ENCODE peak calls at places on chromosome 5, in nine cellular contexts. K is PC-3, B is GM12865, I is tibial artery, Y is neural crest cell, J is cardiac muscle cell, L is heart left ventricle, W is fibroblast of lung, H is WTC11. E is an unnamed sample.

GRCh38 chr5:139205144-139205543 is 7.0 kb upstream of the SIL1 start:
- DNase-seq in J (no peak), I (no peak), B (no peak), H (no peak), K (no peak), W (no peak), L (no peak), Y (no peak), E (no peak)

GRCh38 chr5:79507251-79508205 is 6.4 kb downstream of the HOMER1 start:
- DNase-seq in K (no peak), B (no peak), J (no peak), I (no peak), H (no peak), L (no peak), Y (no peak), W (no peak), E (no peak)

GRCh38 chr5:178304761-178305645 is 72.4 kb upstream of the PHYKPL start:
- DNase-seq in W (no peak), Y (no peak), I (peak), H (peak), L (no peak), J (no peak), B (no peak), K (peak), E (no peak)

GRCh38 chr5:135092476-135092875 is 58.4 kb upstream of the PITX1 start:
- DNase-seq in B (no peak), Y (no peak), L (peak), W (no peak), K (no peak), I (peak), J (no peak), H (no peak), E (no peak)

GRCh38 chr5:82259172-82259800 is 18.9 kb downstream of the RPS23 start:
- DNase-seq in K (peak), Y (no peak), L (no peak), W (peak), H (no peak), B (no peak), J (peak), I (no peak), E (no peak)

GRCh38 chr5:14105717-14106435 is 37.3 kb upstream of the TRIO start:
- DNase-seq in J (peak), K (peak), L (peak), H (no peak), B (no peak), Y (no peak), I (no peak), W (peak), E (peak)

GRCh38 chr5:55278778-55279177 is 28.7 kb downstream of the DHX29 start:
- DNase-seq in W (peak), L (no peak), I (no peak), H (no peak), B (no peak), Y (no peak), J (no peak), K (peak), E (peak)

GRCh38 chr5:129631946-129632345 is 115.9 kb upstream of the MINAR2 start:
- DNase-seq in W (no peak), I (no peak), J (peak), Y (no peak), H (no peak), B (no peak), L (no peak), K (no peak), E (peak)

GRCh38 chr5:18800293-18801025 is 1166.2 kb downstream of the TAF11L14 start:
- DNase-seq in I (no peak), Y (no peak), J (no peak), L (no peak), W (no peak), H (no peak), B (no peak), K (no peak), E (no peak)

GRCh38 chr5:72325566-72326297 is 5.6 kb downstream of the PTCD2 start:
- DNase-seq in L (no peak), J (peak), W (peak), B (no peak), Y (no peak), H (no peak), K (peak), I (no peak), E (no peak)

GRCh38 chr5:72314571-72315172 is 5.4 kb downstream of the MRPS27 start:
- DNase-seq in I (no peak), H (no peak), J (peak), B (no peak), W (peak), L (peak), Y (no peak), K (peak), E (no peak)

GRCh38 chr5:72324186-72324825 is 4.1 kb downstream of the PTCD2 start:
- DNase-seq in L (no peak), B (no peak), Y (no peak), W (peak), I (no peak), K (peak), J (no peak), H (no peak), E (no peak)

DNA sequence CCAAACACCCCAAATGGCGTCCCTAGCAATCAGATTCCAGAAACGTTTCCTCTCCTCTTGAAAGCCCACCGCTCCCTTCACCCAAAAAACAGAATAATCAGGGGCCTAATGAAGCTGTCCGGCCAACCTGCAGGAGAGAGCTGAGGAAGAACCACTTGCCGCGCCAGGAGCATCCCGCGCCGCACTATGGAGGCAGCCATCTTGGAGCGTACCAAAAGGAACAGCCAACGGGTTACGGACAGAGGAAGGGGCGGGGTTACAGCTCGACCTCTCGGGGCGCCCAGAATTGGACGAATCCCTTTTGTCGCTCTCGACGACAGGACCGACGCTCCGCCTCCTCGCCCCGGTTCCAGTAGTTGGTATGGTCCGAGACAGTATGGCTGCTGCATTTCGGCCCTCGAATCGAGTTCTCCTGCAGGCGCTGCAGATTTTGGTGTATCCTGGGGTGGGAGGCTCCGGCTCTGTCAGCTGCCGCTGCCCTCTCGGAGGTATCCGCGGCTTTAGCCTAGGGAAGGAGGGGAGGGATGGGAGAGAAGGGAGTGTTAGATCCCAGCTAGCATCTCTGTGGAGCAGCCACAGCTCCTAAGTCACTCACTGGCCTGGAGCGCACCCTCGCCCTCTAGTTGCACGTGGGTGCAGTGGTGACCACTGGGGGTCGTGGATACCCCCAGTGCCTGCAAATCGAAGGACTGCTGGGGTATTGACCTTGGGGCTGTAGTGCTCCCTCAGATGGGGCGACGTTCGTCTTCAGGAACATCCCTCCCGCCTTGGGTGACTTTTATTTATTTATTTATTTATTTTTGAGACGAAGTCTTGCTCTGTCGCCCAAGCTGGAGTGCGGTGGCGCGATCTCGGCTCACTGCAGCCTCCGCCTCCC is at the start of the genes MRPS27 and PTCD2:
- DNase-seq in W (peak), Y (peak), H (peak), I (peak), B (peak), K (peak), J (peak), L (peak), E (peak)
- TF ChIP-seq CTCF in W (no peak), Y (peak), H (no peak), I (peak), B (peak), K (no peak), J (peak), L (peak), E (peak)

DNA sequence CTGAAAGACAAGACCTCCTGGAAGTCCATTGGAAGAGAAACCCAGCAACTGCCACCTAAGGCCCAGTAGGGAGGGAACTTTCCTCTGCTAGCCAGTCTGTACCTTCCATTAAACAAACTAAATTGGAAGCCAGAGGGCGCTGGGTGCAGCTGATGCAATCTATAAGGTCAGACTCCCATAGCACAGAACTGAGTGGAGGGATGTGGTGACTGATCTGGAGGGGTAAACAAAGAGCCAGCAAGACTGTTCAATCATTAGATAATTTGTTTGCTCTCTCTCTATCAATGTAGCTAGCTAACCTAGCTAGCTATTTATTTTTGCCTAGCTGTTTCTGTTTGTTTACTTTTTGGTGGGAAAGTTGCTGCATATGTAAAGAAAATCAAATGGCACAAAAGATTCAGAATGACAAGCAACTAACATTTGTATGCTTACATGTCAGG is 291.8 kb upstream of the DAB2 start:
- DNase-seq in B (peak), H (peak), W (peak), Y (peak), J (peak), L (no peak), K (peak), I (peak), E (no peak)
- TF ChIP-seq CTCF in B (peak), H (no peak), W (peak), Y (peak), J (peak), L (peak), K (peak), I (peak), E (peak)

GRCh38 chr5:9742848-9743247 is 112.7 kb upstream of the TAS2R1 start:
- DNase-seq in K (no peak), B (no peak), H (no peak), J (no peak), W (no peak), Y (no peak), I (no peak), L (no peak), E (no peak)
- TF ChIP-seq CTCF in K (no peak), B (no peak), H (no peak), J (no peak), W (no peak), Y (no peak), I (no peak), L (no peak), E (no peak)

GRCh38 chr5:170314696-170315095 is 17.1 kb upstream of the LCP2 start:
- DNase-seq in J (no peak), L (no peak), Y (no peak), B (no peak), K (no peak), I (no peak), W (no peak), H (no peak), E (no peak)
- TF ChIP-seq CTCF in J (no peak), L (no peak), Y (no peak), B (no peak), K (no peak), I (no peak), W (no peak), H (no peak), E (no peak)

GRCh38 chr5:172710695-172711094 is 60.3 kb downstream of the DUSP1 start:
- DNase-seq in Y (no peak), H (no peak), W (no peak), K (no peak), B (no peak), L (no peak), J (no peak), I (no peak), E (no peak)

GRCh38 chr5:172705576-172706084 is 64.6 kb downstream of the NEURL1B start:
- DNase-seq in B (no peak), W (peak), J (no peak), H (no peak), L (no peak), I (no peak), K (peak), Y (no peak), E (no peak)

GRCh38 chr5:172708183-172708505 is 62.9 kb downstream of the DUSP1 start:
- DNase-seq in K (no peak), B (no peak), I (no peak), H (no peak), Y (no peak), L (no peak), W (no peak), J (no peak), E (no peak)

GRCh38 chr5:172706796-172707195 is 64.2 kb downstream of the DUSP1 start:
- DNase-seq in W (no peak), Y (no peak), I (no peak), H (no peak), L (no peak), J (no peak), B (no peak), K (no peak), E (no peak)

GRCh38 chr5:172707285-172708182 is 63.5 kb downstream of the DUSP1 start:
- DNase-seq in J (peak), H (peak), W (peak), B (peak), Y (peak), I (no peak), L (no peak), K (peak), E (no peak)
- TF ChIP-seq CTCF in J (peak), H (no peak), W (peak), B (peak), Y (peak), I (peak), L (peak), K (peak), E (peak)

GRCh38 chr5:66617991-66618768 is 22.0 kb downstream of the MAST4 start:
- DNase-seq in L (no peak), B (no peak), W (no peak), H (no peak), I (no peak), Y (no peak), K (no peak), J (no peak), E (no peak)
- TF ChIP-seq CTCF in L (no peak), B (no peak), W (no peak), H (no peak), I (no peak), Y (no peak), K (no peak), J (no peak), E (no peak)

DNA sequence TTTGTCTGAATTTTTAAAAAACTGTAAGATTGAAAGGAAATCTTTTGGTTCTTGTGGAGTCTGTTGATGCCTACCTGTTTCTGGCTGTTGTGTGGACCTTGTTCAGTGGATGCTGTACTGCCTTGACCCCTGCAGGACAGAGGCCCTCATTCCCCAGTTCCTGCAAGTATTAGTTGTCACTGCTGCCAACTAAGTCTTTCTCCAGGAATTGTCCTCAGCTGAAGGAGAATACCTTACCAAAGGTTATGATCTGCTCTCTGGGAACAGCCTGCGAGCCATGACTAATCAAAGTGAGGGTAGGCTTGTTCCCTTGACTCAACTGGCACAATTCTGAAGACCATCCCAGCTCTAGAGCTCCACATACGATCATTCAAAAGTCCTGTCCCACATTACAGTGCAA is 145.3 kb upstream of the FST start:
- DNase-seq in K (peak), B (no peak), Y (no peak), J (no peak), L (no peak), W (no peak), I (no peak), H (no peak), E (no peak)
- TF ChIP-seq CTCF in K (peak), B (no peak), Y (no peak), J (no peak), L (no peak), W (peak), I (no peak), H (no peak), E (peak)

DNA sequence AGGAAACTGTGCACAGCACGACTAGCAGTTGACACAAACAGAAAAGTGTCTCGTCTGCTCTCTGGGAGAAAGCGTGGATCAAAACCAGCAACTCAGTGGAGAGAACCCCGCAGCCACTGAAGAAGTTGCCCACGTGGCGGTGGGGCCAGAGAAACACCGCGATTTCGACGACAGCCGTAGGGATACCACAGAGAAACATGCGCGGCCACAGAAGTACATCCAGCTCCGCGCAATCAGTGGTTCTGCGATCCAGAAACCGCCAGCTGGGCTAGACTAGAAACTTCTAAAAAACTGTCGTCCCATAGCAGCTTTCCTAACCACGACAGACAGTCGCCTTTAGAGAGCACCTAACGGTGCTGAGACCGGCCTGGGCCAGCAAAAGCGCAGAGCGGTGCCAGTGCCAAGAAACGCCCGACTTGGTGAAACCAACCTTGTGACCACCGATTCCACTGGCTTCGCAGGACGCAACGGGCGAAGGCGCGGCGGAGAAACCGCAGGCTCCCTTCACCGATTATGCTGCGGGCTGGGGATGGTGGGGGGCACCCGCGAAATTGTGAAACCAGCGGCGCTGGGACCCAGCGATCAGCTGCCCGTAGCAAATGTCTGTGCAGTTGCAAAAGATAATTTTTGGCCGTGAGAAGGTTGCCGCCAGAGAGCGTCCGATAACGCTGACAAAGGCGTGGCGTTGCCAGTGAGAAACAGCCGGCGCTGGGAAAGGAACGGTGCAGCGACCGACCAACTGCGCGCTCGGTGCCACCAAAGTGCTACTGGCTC is 2.7 kb upstream of the ANXA2R start:
- DNase-seq in I (peak), K (peak), Y (peak), J (peak), W (peak), B (peak), L (peak), H (peak), E (no peak)
- TF ChIP-seq CTCF in I (no peak), K (peak), Y (peak), J (peak), W (peak), B (peak), L (peak), H (no peak), E (peak)

GRCh38 chr5:29002481-29002880 is 1964.1 kb upstream of the CDH9 start:
- DNase-seq in B (no peak), K (no peak), H (no peak), J (no peak), L (no peak), W (no peak), I (no peak), Y (no peak), E (no peak)

GRCh38 chr5:29001666-29002065 is 1963.3 kb upstream of the CDH9 start:
- DNase-seq in Y (no peak), I (no peak), K (peak), L (no peak), H (no peak), W (no peak), B (no peak), J (no peak), E (no peak)

GRCh38 chr5:29005386-29005785 is 1967.0 kb upstream of the CDH9 start:
- DNase-seq in K (peak), B (no peak), H (no peak), J (no peak), Y (no peak), W (no peak), L (no peak), I (no peak), E (no peak)
- TF ChIP-seq CTCF in K (peak), B (no peak), H (no peak), J (no peak), Y (peak), W (no peak), L (no peak), I (no peak), E (peak)

GRCh38 chr5:80703747-80704146 is 49.0 kb upstream of the DHFR start:
- DNase-seq in B (no peak), J (peak), H (no peak), I (no peak), K (no peak), W (no peak), L (no peak), Y (no peak), E (no peak)

GRCh38 chr5:80701597-80701996 is 46.8 kb upstream of the DHFR start:
- DNase-seq in I (no peak), L (no peak), Y (no peak), B (no peak), J (peak), K (no peak), W (peak), H (no peak), E (no peak)

GRCh38 chr5:80704221-80704620 is 49.4 kb upstream of the DHFR start:
- DNase-seq in I (no peak), K (no peak), J (no peak), L (no peak), W (no peak), B (no peak), Y (no peak), H (no peak), E (no peak)

GRCh38 chr5:80705216-80705769 is 50.5 kb upstream of the DHFR start:
- DNase-seq in J (no peak), H (no peak), I (no peak), K (no peak), L (no peak), W (no peak), B (no peak), Y (no peak), E (no peak)

DNA sequence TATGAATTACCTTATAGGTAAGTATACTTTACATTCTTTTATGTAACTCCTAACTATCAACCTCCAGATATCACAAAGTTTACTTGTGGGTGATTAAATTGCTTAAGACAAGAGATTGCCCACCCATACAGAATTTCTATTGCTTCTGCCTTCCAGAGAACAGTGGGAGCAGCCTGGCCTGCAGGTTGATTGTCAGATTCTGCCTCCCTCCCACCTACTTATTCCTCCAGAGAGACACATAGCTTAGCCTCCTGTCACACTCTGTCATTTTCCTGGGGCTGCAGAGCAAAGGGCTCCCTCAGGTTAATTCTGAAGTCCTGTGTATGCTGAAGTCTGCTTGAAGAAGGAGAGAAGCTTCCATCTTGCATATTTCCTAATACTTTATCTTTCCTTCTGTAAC is 48.5 kb upstream of the DHFR start:
- DNase-seq in Y (no peak), H (no peak), W (no peak), I (no peak), B (no peak), J (no peak), K (no peak), L (no peak), E (no peak)
- TF ChIP-seq CTCF in Y (no peak), H (no peak), W (no peak), I (no peak), B (no peak), J (no peak), K (no peak), L (no peak), E (no peak)